ENCODE peak calls at places on chromosomes 7 and 10, in four cellular contexts. One of them, this sample, is unnamed.

GRCh38 chr7:14197280-14197679 is 207.8 kb upstream of the ETV1 start:
- DNase-seq in mesendoderm: no peak
- DNase-seq in mammary epithelial cell: no peak
- DNase-seq in AG09309: no peak
- DNase-seq in this sample: no peak

GRCh38 chr7:23476286-23477169 is 6.2 kb upstream of the IGF2BP3 start:
- DNase-seq in mesendoderm: peak
- DNase-seq in mammary epithelial cell: no peak
- DNase-seq in AG09309: no peak
- DNase-seq in this sample: no peak

GRCh38 chr10:9147475-9147874 is 1093.0 kb downstream of the GATA3 start:
- DNase-seq in mesendoderm: no peak
- DNase-seq in mammary epithelial cell: no peak
- DNase-seq in AG09309: no peak
- DNase-seq in this sample: no peak

GRCh38 chr7:47344171-47344955 is 237.5 kb downstream of the TNS3 start:
- DNase-seq in mesendoderm: no peak
- DNase-seq in mammary epithelial cell: no peak
- DNase-seq in AG09309: no peak
- DNase-seq in this sample: no peak

GRCh38 chr7:74365320-74366022 is 76.3 kb downstream of the CLIP2 start:
- DNase-seq in mesendoderm: peak
- DNase-seq in mammary epithelial cell: no peak
- DNase-seq in AG09309: no peak
- DNase-seq in this sample: peak

GRCh38 chr10:96073722-96074121 is 30.3 kb downstream of the CCNJ start:
- DNase-seq in mesendoderm: no peak
- DNase-seq in mammary epithelial cell: peak
- DNase-seq in AG09309: peak
- DNase-seq in this sample: peak

GRCh38 chr10:33137356-33138007 is 179.5 kb upstream of the ITGB1 start:
- DNase-seq in mesendoderm: no peak
- DNase-seq in mammary epithelial cell: peak
- DNase-seq in AG09309: no peak
- DNase-seq in this sample: no peak

GRCh38 chr10:63094405-63094804 is 38.7 kb upstream of the NRBF2 start:
- DNase-seq in mesendoderm: no peak
- DNase-seq in mammary epithelial cell: peak
- DNase-seq in AG09309: no peak
- DNase-seq in this sample: peak

GRCh38 chr10:65030263-65030662 is 1509.1 kb downstream of the REEP3 start:
- DNase-seq in mesendoderm: no peak
- DNase-seq in mammary epithelial cell: no peak
- DNase-seq in AG09309: no peak
- DNase-seq in this sample: no peak

GRCh38 chr7:55423277-55423711 is 58.2 kb downstream of the LANCL2 start:
- DNase-seq in mesendoderm: no peak
- DNase-seq in mammary epithelial cell: no peak
- DNase-seq in AG09309: no peak
- DNase-seq in this sample: peak

GRCh38 chr7:137754076-137754851 is 92.5 kb downstream of the DGKI start:
- DNase-seq in mesendoderm: peak
- DNase-seq in mammary epithelial cell: no peak
- DNase-seq in AG09309: no peak
- DNase-seq in this sample: no peak

This sample was measured in bronchial epithelial cell.